ENCODE peak calls at places on chromosome 5, in four cellular contexts. S, T, P and W are unnamed samples.

GRCh38 chr5:133049726-133050048 is 2.1 kb upstream of the HSPA4 start:
- DNase-seq in S (no peak), T (no peak), P (no peak), W (no peak)

GRCh38 chr5:71786337-71787060 is 67.4 kb downstream of the CARTPT start:
- DNase-seq in S (no peak), T (no peak), P (no peak), W (no peak)

GRCh38 chr5:132209131-132209530 is 18.5 kb downstream of the P4HA2 start:
- DNase-seq in S (peak; percentile 70), T (no peak), P (no peak), W (no peak)

GRCh38 chr5:58183078-58183885 is 276.6 kb downstream of the PLK2 start:
- DNase-seq in S (no peak), T (no peak), P (no peak), W (no peak)

GRCh38 chr5:96431376-96432244 is 1.4 kb downstream of the PCSK1 start:
- DNase-seq in S (peak; percentile 32), T (no peak), P (no peak), W (no peak)

GRCh38 chr5:62093981-62094380 is 212.0 kb upstream of the KIF2A start:
- DNase-seq in S (peak; percentile 26), T (no peak), P (no peak), W (peak; percentile 3)

GRCh38 chr5:16713386-16713928 is 96.7 kb upstream of the RETREG1 start:
- DNase-seq in S (peak; percentile 53), T (no peak), P (no peak), W (no peak)

GRCh38 chr5:102481044-102481715 is 17.6 kb downstream of the SLCO6A1 start:
- DNase-seq in S (no peak), T (no peak), P (no peak), W (no peak)

GRCh38 chr5:159459951-159460538 is 129.8 kb upstream of the IL12B start:
- DNase-seq in S (peak; percentile 47), T (no peak), P (no peak), W (no peak)

GRCh38 chr5:147485814-147486213 is 24.1 kb downstream of the DPYSL3 start:
- DNase-seq in S (no peak), T (no peak), P (no peak), W (no peak)

GRCh38 chr5:154783774-154784460 is 28.7 kb downstream of the LARP1 start:
- DNase-seq in S (no peak), T (no peak), P (no peak), W (no peak)

GRCh38 chr5:172007795-172008465 is 1.5 kb upstream of the FBXW11 start:
- DNase-seq in S (peak; percentile 60), T (no peak), P (no peak), W (no peak)

GRCh38 chr5:121144764-121145163 is 680.7 kb downstream of the PRR16 start:
- DNase-seq in S (peak; percentile 0), T (no peak), P (no peak), W (no peak)

GRCh38 chr5:172334196-172334595 is 50.6 kb upstream of the UBTD2 start:
- DNase-seq in S (no peak), T (no peak), P (no peak), W (no peak)

GRCh38 chr5:51495672-51496071 is 112.4 kb downstream of the ISL1 start:
- DNase-seq in S (peak; percentile 87), T (no peak), P (no peak), W (no peak)

GRCh38 chr5:150053231-150053626 is 33.1 kb downstream of the CSF1R start:
- DNase-seq in S (peak; percentile 88), T (no peak), P (no peak), W (no peak)

GRCh38 chr5:138148811-138149210 is 9.6 kb upstream of the NME5 start:
- DNase-seq in S (peak; percentile 83), T (no peak), P (no peak), W (no peak)

GRCh38 chr5:102807878-102808502 is 52.9 kb downstream of the PAM start:
- DNase-seq in S (peak; percentile 56), T (no peak), P (no peak), W (no peak)

GRCh38 chr5:142323480-142324376 is 1.1 kb downstream of the SPRY4 start:
- DNase-seq in S (peak; percentile 72), T (no peak), P (no peak), W (peak; percentile 19)

GRCh38 chr5:151075698-151076331 is 5.0 kb downstream of the TNIP1 start:
- DNase-seq in S (peak; percentile 84), T (no peak), P (no peak), W (no peak)

GRCh38 chr5:132221781-132222648 is 5.6 kb downstream of the P4HA2 start:
- DNase-seq in S (peak; percentile 46), T (no peak), P (no peak), W (peak; percentile 69)

GRCh38 chr5:179226696-179227095 is 118.6 kb downstream of the ADAMTS2 start:
- DNase-seq in S (no peak), T (no peak), P (no peak), W (no peak)

GRCh38 chr5:139223481-139223880 is 25.3 kb upstream of the SIL1 start:
- DNase-seq in S (no peak), T (no peak), P (no peak), W (no peak)

GRCh38 chr5:140253985-140254384 is 48.9 kb downstream of the PFDN1 start:
- DNase-seq in S (peak; percentile 21), T (no peak), P (no peak), W (no peak)

GRCh38 chr5:81232449-81233079 is 558 bp upstream of the CKMT2 start:
- DNase-seq in S (peak; percentile 58), T (no peak), P (no peak), W (peak; percentile 80)

GRCh38 chr5:136197462-136198142 is 4.6 kb upstream of the SMIM32 start:
- DNase-seq in S (no peak), T (no peak), P (no peak), W (no peak)

GRCh38 chr5:90161399-90161798 is 248.2 kb downstream of the CETN3 start:
- DNase-seq in S (peak; percentile 14), T (no peak), P (no peak), W (no peak)

GRCh38 chr5:114207615-114208014 is 154.3 kb upstream of the KCNN2 start:
- DNase-seq in S (no peak), T (no peak), P (no peak), W (no peak)